ENCODE peak calls at places on chromosomes 13 and 19, in six cellular contexts. E is CD8-positive, alpha-beta memory T cell; Q is neural progenitor cell; T is A549; O is tibial nerve; W is fibroblast of lung. Y is an unnamed sample.

GRCh38 chr19:17511724-17512573 is 500 bp downstream of the PGLS start:
- DNase-seq in E (peak), Q (peak), T (peak), O (peak), W (peak), Y (peak)

GRCh38 chr19:47406711-47407416 is 12.5 kb downstream of the MEIS3 start:
- DNase-seq in E (no peak), Q (peak), T (no peak), O (no peak), W (no peak), Y (no peak)

GRCh38 chr13:83168575-83168974 is 713.7 kb downstream of the SLITRK1 start:
- DNase-seq in E (no peak), Q (no peak), T (no peak), O (no peak), W (peak), Y (no peak)

GRCh38 chr19:55457683-55458457 is 3.6 kb downstream of the ISOC2 start:
- DNase-seq in E (no peak), Q (no peak), T (no peak), O (no peak), W (no peak), Y (no peak)

GRCh38 chr19:8893419-8893818 is 61.2 kb downstream of the MBD3L1 start:
- DNase-seq in E (no peak), Q (no peak), T (no peak), O (no peak), W (no peak), Y (no peak)

GRCh38 chr19:43504426-43505185 is at the start of gene PHLDB3:
- DNase-seq in E (peak), Q (no peak), T (no peak), O (no peak), W (peak), Y (no peak)

GRCh38 chr19:4144666-4145261 is 8.7 kb upstream of the CREB3L3 start:
- DNase-seq in E (no peak), Q (no peak), T (peak), O (no peak), W (peak), Y (no peak)

GRCh38 chr13:99356216-99357089 is 49.3 kb upstream of the GPR183 start:
- DNase-seq in E (peak), Q (no peak), T (no peak), O (no peak), W (peak), Y (no peak)

GRCh38 chr19:11284535-11284934 is 11.4 kb upstream of the TSPAN16 start:
- DNase-seq in E (no peak), Q (peak), T (no peak), O (no peak), W (no peak), Y (no peak)

GRCh38 chr19:37979547-37980082 is 72.6 kb downstream of the SIPA1L3 start:
- DNase-seq in E (no peak), Q (no peak), T (no peak), O (no peak), W (peak), Y (no peak)

GRCh38 chr13:100941811-100942361 is 267.3 kb upstream of the TMTC4 start:
- DNase-seq in E (no peak), Q (no peak), T (no peak), O (no peak), W (peak), Y (no peak)

GRCh38 chr13:20193924-20194631 is 1.3 kb upstream of the GJB2 start:
- DNase-seq in E (no peak), Q (peak), T (no peak), O (no peak), W (no peak), Y (no peak)

GRCh38 chr13:20812890-20813289 is 39.1 kb upstream of the EEF1AKMT1 start:
- DNase-seq in E (no peak), Q (no peak), T (no peak), O (no peak), W (no peak), Y (no peak)

GRCh38 chr13:104530741-104531140 is 1464.5 kb upstream of the SLC10A2 start:
- DNase-seq in E (no peak), Q (no peak), T (no peak), O (no peak), W (peak), Y (no peak)

GRCh38 chr13:34156841-34157365 is 339.0 kb downstream of the RFC3 start:
- DNase-seq in E (no peak), Q (no peak), T (peak), O (peak), W (peak), Y (peak)

GRCh38 chr19:19296953-19297689 is 23.2 kb downstream of the SUGP1 start:
- DNase-seq in E (no peak), Q (no peak), T (no peak), O (no peak), W (no peak), Y (no peak)

GRCh38 chr19:43578787-43579186 is 3.2 kb downstream of the PINLYP start:
- DNase-seq in E (no peak), Q (no peak), T (no peak), O (no peak), W (no peak), Y (no peak)

GRCh38 chr13:32010137-32010536 is 21.4 kb upstream of the FRY start:
- DNase-seq in E (no peak), Q (no peak), T (no peak), O (no peak), W (peak), Y (no peak)

GRCh38 chr19:18208098-18208951 is 4.5 kb upstream of the RAB3A start:
- DNase-seq in E (no peak), Q (peak), T (no peak), O (no peak), W (peak), Y (no peak)

GRCh38 chr13:44904982-44905381 is 84.3 kb downstream of the NUFIP1 start:
- DNase-seq in E (no peak), Q (no peak), T (peak), O (peak), W (peak), Y (peak)

GRCh38 chr19:7926021-7926726 is at the start of gene CTXN1:
- DNase-seq in E (peak), Q (peak), T (peak), O (peak), W (peak), Y (no peak)

GRCh38 chr19:45646345-45646698 is 7.1 kb upstream of the EML2 start:
- DNase-seq in E (no peak), Q (no peak), T (no peak), O (no peak), W (no peak), Y (no peak)

GRCh38 chr13:75621147-75621546 is 15.0 kb upstream of the LMO7 start:
- DNase-seq in E (no peak), Q (no peak), T (no peak), O (no peak), W (peak), Y (no peak)

DNA sequence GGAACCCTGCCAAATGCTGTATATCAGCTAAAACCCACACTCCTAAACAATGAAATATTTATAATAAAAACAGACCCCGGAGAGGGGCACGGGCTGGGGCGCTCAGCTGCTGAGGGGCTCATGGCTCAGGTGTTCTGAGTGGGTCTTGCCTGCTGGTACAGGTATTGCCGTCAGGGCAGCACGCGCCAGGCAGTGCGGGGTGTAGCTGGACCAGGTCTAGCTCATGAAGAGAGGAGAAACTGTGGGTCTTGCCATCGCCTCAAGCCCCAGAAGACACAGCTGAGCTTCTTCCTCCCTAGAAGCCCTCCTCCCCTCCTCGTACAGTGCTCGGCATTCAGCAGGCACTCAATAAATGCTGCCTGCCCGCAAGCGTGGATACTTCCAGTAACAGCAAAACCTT is 163.5 kb upstream of the ZNF536 start:
- DNase-seq in E (no peak), Q (no peak), T (no peak), O (no peak), W (no peak), Y (peak)
- H3K4me3 ChIP-seq in E (no peak), Q (no peak), T (no peak), O (no peak), W (no peak), Y (no peak)

DNA sequence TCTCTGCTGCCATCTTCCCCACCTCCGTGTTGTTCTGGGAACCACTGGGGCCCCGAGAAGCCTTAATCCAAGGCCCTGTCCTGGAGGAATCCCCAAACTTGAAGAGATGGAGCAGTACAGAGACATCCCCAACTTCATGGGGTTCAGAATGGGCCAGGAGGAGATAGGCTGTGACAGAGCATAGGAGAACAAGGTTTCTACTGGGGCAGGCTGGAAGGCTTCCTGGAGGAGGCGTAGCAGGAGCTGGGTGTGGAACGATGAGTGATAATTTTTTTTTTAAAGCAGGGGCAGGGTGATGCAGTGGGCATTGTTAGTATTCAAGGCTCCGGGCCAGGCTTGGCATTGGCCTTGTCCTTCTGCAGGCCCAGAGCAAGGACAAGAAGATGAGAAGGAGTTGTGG is 3.3 kb downstream of the CYP4F8 start:
- DNase-seq in E (no peak), Q (no peak), T (no peak), O (no peak), W (no peak), Y (no peak)
- H3K4me3 ChIP-seq in E (no peak), Q (no peak), T (no peak), O (no peak), W (no peak), Y (no peak)

GRCh38 chr19:49927526-49928264 is 1.3 kb upstream of the ATF5 start:
- DNase-seq in E (no peak), Q (no peak), T (no peak), O (no peak), W (no peak), Y (no peak)
- H3K4me3 ChIP-seq in E (peak), Q (peak), T (peak), O (peak), W (no peak), Y (no peak)

GRCh38 chr19:23800281-23800680 is 41.6 kb upstream of the ZNF681 start:
- DNase-seq in E (no peak), Q (no peak), T (no peak), O (no peak), W (no peak), Y (no peak)
- H3K4me3 ChIP-seq in E (no peak), Q (no peak), T (no peak), O (no peak), W (no peak), Y (no peak)

GRCh38 chr19:6065685-6066365 is 44.5 kb downstream of the RFX2 start:
- DNase-seq in E (peak), Q (no peak), T (peak), O (no peak), W (peak), Y (peak)
- H3K4me3 ChIP-seq in E (no peak), Q (no peak), T (peak), O (no peak), W (no peak), Y (peak)

Y was measured in right atrium auricular region.